ENCODE peak calls at places on chromosome 2, in seven cellular contexts. F, N, W, D, B, H and R are unnamed samples.

GRCh38 chr2:14072338-14072737 is 560.2 kb upstream of the LRATD1 start:
- DNase-seq in F (no peak), B (no peak), W (no peak), D (no peak), N (no peak), H (no peak), R (no peak)

GRCh38 chr2:228689049-228689448 is 507.6 kb upstream of the SPHKAP start:
- DNase-seq in N (no peak), F (no peak), H (peak), B (no peak), W (no peak), D (no peak), R (no peak)

GRCh38 chr2:162928356-162928755 is 89.8 kb upstream of the KCNH7 start:
- DNase-seq in F (no peak), N (no peak), H (no peak), W (no peak), D (no peak), B (no peak), R (no peak)

GRCh38 chr2:3075316-3075715 is 302.3 kb downstream of the EIPR1 start:
- DNase-seq in B (no peak), W (no peak), F (no peak), D (no peak), H (no peak), N (no peak), R (no peak)

GRCh38 chr2:195559431-195559914 is 97.6 kb upstream of the SLC39A10 start:
- DNase-seq in H (peak), F (no peak), B (no peak), N (no peak), W (no peak), D (peak), R (no peak)

GRCh38 chr2:224271854-224272620 is 129.9 kb downstream of the FAM124B start:
- DNase-seq in W (no peak), D (no peak), F (no peak), B (no peak), H (no peak), N (no peak), R (no peak)

GRCh38 chr2:160389875-160390274 is 103.7 kb downstream of the RBMS1 start:
- DNase-seq in H (peak), W (no peak), N (no peak), D (peak), F (no peak), B (no peak), R (no peak)

GRCh38 chr2:69358914-69359313 is 28.1 kb downstream of the GFPT1 start:
- DNase-seq in W (no peak), B (no peak), N (no peak), H (peak), F (no peak), D (no peak), R (no peak)

GRCh38 chr2:49043405-49043982 is 110.8 kb downstream of the FSHR start:
- DNase-seq in W (no peak), N (no peak), B (no peak), H (peak), F (no peak), D (no peak), R (no peak)

GRCh38 chr2:26913599-26914285 is 56.7 kb upstream of the MAPRE3 start:
- DNase-seq in B (no peak), D (peak), F (no peak), N (no peak), H (peak), W (no peak), R (no peak)

GRCh38 chr2:100046961-100047950 is 95.1 kb downstream of the AFF3 start:
- DNase-seq in N (no peak), W (no peak), D (peak), H (no peak), F (no peak), B (no peak), R (no peak)

GRCh38 chr2:154425999-154426398 is 272.5 kb upstream of the KCNJ3 start:
- DNase-seq in B (peak), H (peak), D (no peak), N (no peak), F (peak), W (no peak), R (no peak)

GRCh38 chr2:155223781-155224406 is 525.4 kb downstream of the KCNJ3 start:
- DNase-seq in B (no peak), D (no peak), N (no peak), H (peak), F (no peak), W (no peak), R (no peak)

GRCh38 chr2:233221378-233222063 is 30.0 kb upstream of the ATG16L1 start:
- DNase-seq in N (no peak), F (no peak), W (no peak), H (no peak), D (no peak), B (no peak), R (no peak)

GRCh38 chr2:61463769-61464475 is 7.0 kb downstream of the USP34 start:
- DNase-seq in B (no peak), D (no peak), W (no peak), H (no peak), N (no peak), F (no peak), R (no peak)

GRCh38 chr2:56483081-56483480 is 299.3 kb downstream of the CCDC85A start:
- DNase-seq in D (no peak), H (no peak), B (no peak), F (no peak), W (no peak), N (no peak), R (no peak)

GRCh38 chr2:120398961-120399888 is 53.3 kb downstream of the INHBB start:
- DNase-seq in W (no peak), H (no peak), F (peak), N (no peak), B (peak), D (no peak), R (peak)

GRCh38 chr2:187319441-187320108 is 128.5 kb downstream of the CALCRL start:
- DNase-seq in N (no peak), W (no peak), F (no peak), D (no peak), B (no peak), H (no peak), R (no peak)

GRCh38 chr2:217672472-217672871 is 330.3 kb downstream of the TNS1 start:
- DNase-seq in D (no peak), W (no peak), N (no peak), F (no peak), B (no peak), H (no peak), R (no peak)

GRCh38 chr2:145185696-145186095 is 665.8 kb upstream of the ZEB2 start:
- DNase-seq in N (no peak), B (no peak), W (no peak), H (no peak), F (no peak), D (peak), R (no peak)

GRCh38 chr2:74440378-74441110 is 1.2 kb downstream of the RTKN start:
- DNase-seq in F (peak), N (peak), H (peak), D (peak), B (peak), W (no peak), R (peak)
- TF ChIP-seq CTCF in F (peak), N (peak), H (peak), D (peak), B (peak), W (no peak), R (peak)

GRCh38 chr2:343355-343754 is 55.5 kb upstream of the ALKAL2 start:
- DNase-seq in B (no peak), F (no peak), W (no peak), N (no peak), D (no peak), H (no peak), R (no peak)

GRCh38 chr2:341017-341542 is 53.2 kb upstream of the ALKAL2 start:
- DNase-seq in W (no peak), D (no peak), B (no peak), H (no peak), N (no peak), F (no peak), R (no peak)

GRCh38 chr2:341912-342311 is 54.0 kb upstream of the ALKAL2 start:
- DNase-seq in N (no peak), B (no peak), F (no peak), D (no peak), H (no peak), W (no peak), R (no peak)

GRCh38 chr2:348517-348916 is 60.6 kb upstream of the ALKAL2 start:
- DNase-seq in B (no peak), D (no peak), H (no peak), F (no peak), N (no peak), W (no peak), R (no peak)

GRCh38 chr2:344811-345210 is 56.9 kb upstream of the ALKAL2 start:
- DNase-seq in H (no peak), D (no peak), N (no peak), F (no peak), W (no peak), B (no peak), R (no peak)
- H3K27ac ChIP-seq in H (no peak), D (no peak), N (no peak), F (no peak), W (no peak), B (no peak), R (no peak)

GRCh38 chr2:83517727-83518368 is 941.2 kb downstream of the SUCLG1 start:
- DNase-seq in N (no peak), W (no peak), D (no peak), B (no peak), H (no peak), F (no peak), R (no peak)
- TF ChIP-seq CTCF in N (no peak), W (no peak), D (no peak), B (no peak), H (no peak), F (no peak), R (no peak)

DNA sequence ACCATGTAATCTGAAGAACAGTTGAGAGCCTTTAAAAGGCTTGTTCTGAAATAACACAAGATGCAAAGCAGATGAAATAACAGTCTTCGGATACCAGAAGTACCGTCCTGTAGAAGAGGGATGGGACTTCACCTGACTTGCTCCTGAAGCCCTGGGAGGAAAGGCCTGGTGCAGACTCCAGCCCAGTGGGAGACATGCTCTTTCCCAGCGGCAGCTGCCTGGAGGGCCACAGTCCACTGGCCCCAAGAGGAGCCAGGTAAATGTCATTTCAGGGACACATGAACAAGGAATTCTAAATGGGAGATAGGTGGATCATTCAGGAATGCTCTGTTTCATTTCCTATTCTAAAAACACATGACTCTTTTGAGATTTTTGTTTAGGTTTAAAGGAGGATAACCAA is 22.6 kb upstream of the CHN1 start:
- DNase-seq in H (no peak), D (no peak), N (no peak), F (no peak), B (no peak), W (no peak), R (no peak)
- H3K27ac ChIP-seq in H (no peak), D (no peak), N (peak), F (peak), B (no peak), W (peak), R (peak)

GRCh38 chr2:191835100-191835499 is 11.8 kb downstream of the CAVIN2 start:
- DNase-seq in B (no peak), H (no peak), W (no peak), F (no peak), N (no peak), D (no peak), R (no peak)

GRCh38 chr2:191836471-191836852 is 10.4 kb downstream of the CAVIN2 start:
- DNase-seq in B (no peak), H (no peak), F (no peak), N (no peak), D (no peak), W (no peak), R (no peak)

GRCh38 chr2:191833356-191833755 is 13.5 kb downstream of the CAVIN2 start:
- DNase-seq in W (no peak), D (no peak), N (no peak), B (no peak), F (no peak), H (no peak), R (no peak)

GRCh38 chr2:191836853-191837769 is 9.8 kb downstream of the CAVIN2 start:
- DNase-seq in B (no peak), W (no peak), H (no peak), D (peak), N (no peak), F (no peak), R (peak)

GRCh38 chr2:191835539-191836350 is 11.1 kb downstream of the CAVIN2 start:
- DNase-seq in N (no peak), W (no peak), F (no peak), B (no peak), H (no peak), D (peak), R (no peak)
- TF ChIP-seq CTCF in N (peak), W (no peak), F (no peak), B (no peak), H (no peak), D (no peak), R (no peak)

GRCh38 chr2:124187948-124188347 is 162.9 kb downstream of the CNTNAP5 start:
- DNase-seq in B (no peak), N (no peak), F (no peak), D (no peak), W (no peak), H (no peak), R (no peak)

DNA sequence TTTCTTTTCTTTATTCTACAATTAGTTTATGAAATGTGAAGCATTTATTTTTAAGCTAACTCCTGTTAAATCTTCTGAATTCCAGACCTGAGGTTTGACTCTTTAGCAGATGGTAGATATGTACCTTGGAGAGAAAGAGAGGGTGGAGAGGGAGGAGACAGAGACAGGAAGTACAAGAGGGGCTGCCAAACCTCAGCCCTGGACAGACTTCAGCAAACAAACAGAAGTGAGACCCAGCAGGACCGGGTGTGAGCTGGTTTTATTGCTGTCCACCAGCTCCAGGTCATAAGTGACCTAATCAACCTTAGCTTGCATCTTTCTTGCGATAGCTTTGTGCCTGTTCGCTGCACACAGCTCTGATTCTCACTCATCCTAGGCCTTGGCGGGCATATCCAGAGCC is 168.6 kb downstream of the CNTNAP5 start:
- DNase-seq in D (no peak), F (no peak), H (no peak), W (no peak), N (no peak), B (no peak), R (no peak)
- H3K27ac ChIP-seq in D (no peak), F (no peak), H (no peak), W (no peak), N (no peak), B (no peak), R (no peak)

DNA sequence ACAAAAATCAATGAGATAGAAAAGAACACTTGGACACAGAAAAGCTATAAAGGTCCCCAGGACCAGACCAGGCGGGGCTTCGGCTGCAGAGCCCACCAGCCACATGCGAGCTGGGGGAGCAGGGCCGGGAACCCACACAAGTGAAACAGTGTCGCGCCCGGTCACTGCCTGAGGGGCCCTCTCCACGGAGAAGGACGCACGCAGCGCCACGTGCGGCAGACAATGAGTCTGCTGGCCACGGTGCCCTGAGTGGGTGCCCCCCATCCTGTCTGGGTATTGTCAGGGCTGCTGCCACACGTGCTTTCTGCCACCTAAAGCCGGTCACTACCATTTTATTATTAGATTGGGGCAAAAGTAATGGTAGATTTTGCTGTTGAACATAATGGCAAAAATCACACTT is 207.9 kb upstream of the HDAC4 start:
- DNase-seq in B (no peak), W (no peak), F (no peak), H (no peak), N (peak), D (no peak), R (no peak)
- TF ChIP-seq CTCF in B (no peak), W (no peak), F (no peak), H (no peak), N (no peak), D (no peak), R (no peak)